ENCODE peak calls at places on chromosome 1, in six cellular contexts. U is A549, B is endothelial cell of umbilical vein, R is K562, Q is HepG2, J is GM12878. O is an unnamed sample.

GRCh38 chr1:215269955-215270354 is 187.4 kb downstream of the KCNK2 start:
- DNase-seq in U (no peak), B (no peak), R (no peak), Q (no peak), J (no peak), O (no peak)

GRCh38 chr1:25615172-25615541 is 1.4 kb upstream of the MAN1C1 start:
- DNase-seq in U (no peak), B (no peak), R (no peak), Q (no peak), J (no peak), O (no peak)

GRCh38 chr1:40385437-40386310 is 12.1 kb downstream of the SMAP2 start:
- DNase-seq in U (no peak), B (peak; percentile 11), R (no peak), Q (no peak), J (peak; percentile 98), O (peak; percentile 90)

GRCh38 chr1:6265173-6265572 is 4.3 kb upstream of the GPR153 start:
- DNase-seq in U (no peak), B (no peak), R (no peak), Q (peak; percentile 23), J (no peak), O (no peak)

GRCh38 chr1:202200112-202200548 is 6.5 kb downstream of the LGR6 start:
- DNase-seq in U (peak; percentile 66), B (no peak), R (no peak), Q (no peak), J (no peak), O (no peak)

GRCh38 chr1:185645201-185645640 is 89.0 kb upstream of the HMCN1 start:
- DNase-seq in U (no peak), B (no peak), R (no peak), Q (no peak), J (no peak), O (no peak)

GRCh38 chr1:96541491-96541890 is 180.1 kb upstream of the PTBP2 start:
- DNase-seq in U (no peak), B (no peak), R (no peak), Q (no peak), J (no peak), O (no peak)

GRCh38 chr1:246428542-246429308 is 78.4 kb downstream of the SMYD3 start:
- DNase-seq in U (no peak), B (no peak), R (no peak), Q (no peak), J (peak; percentile 40), O (peak; percentile 95)

GRCh38 chr1:176628775-176629174 is 165.8 kb downstream of the PAPPA2 start:
- DNase-seq in U (no peak), B (no peak), R (no peak), Q (no peak), J (no peak), O (no peak)

GRCh38 chr1:160798439-160798838 is 2.5 kb downstream of the LY9 start:
- DNase-seq in U (no peak), B (no peak), R (no peak), Q (no peak), J (no peak), O (no peak)
- TF ChIP-seq MYC in U (no peak), B (no peak), R (no peak), Q (no peak), J (no peak), O (no peak)

GRCh38 chr1:45879885-45880598 is 76.6 kb downstream of the MAST2 start:
- DNase-seq in U (no peak), B (no peak), R (no peak), Q (no peak), J (no peak), O (no peak)

GRCh38 chr1:45884700-45885099 is 81.3 kb downstream of the MAST2 start:
- DNase-seq in U (peak; percentile 55), B (no peak), R (no peak), Q (peak; percentile 62), J (no peak), O (no peak)

GRCh38 chr1:45877264-45877663 is 73.9 kb downstream of the MAST2 start:
- DNase-seq in U (no peak), B (no peak), R (no peak), Q (no peak), J (no peak), O (no peak)

GRCh38 chr1:45883633-45884032 is 80.2 kb downstream of the MAST2 start:
- DNase-seq in U (no peak), B (no peak), R (no peak), Q (no peak), J (no peak), O (no peak)

DNA sequence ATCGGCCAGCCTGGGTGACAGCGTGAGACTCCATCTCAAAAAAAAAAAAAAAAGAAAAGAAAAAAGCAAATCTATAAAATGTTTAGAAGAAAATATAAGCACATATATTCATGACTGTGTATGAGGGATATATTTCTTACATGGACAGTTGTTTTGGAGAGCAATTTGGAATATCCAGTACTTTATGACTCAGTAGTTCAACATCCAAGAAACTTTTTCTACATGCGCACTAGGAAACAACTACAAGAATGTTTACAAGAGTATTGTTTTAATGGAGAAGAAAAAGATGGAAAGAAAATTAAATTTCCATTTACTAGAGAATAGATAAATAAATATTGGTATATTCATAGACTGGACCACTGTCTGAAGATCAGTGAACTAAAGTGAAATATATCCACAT is 77.5 kb downstream of the MAST2 start:
- DNase-seq in U (no peak), B (no peak), R (no peak), Q (no peak), J (no peak), O (no peak)
- TF ChIP-seq MYC in U (no peak), B (no peak), R (no peak), Q (no peak), J (no peak), O (no peak)

DNA sequence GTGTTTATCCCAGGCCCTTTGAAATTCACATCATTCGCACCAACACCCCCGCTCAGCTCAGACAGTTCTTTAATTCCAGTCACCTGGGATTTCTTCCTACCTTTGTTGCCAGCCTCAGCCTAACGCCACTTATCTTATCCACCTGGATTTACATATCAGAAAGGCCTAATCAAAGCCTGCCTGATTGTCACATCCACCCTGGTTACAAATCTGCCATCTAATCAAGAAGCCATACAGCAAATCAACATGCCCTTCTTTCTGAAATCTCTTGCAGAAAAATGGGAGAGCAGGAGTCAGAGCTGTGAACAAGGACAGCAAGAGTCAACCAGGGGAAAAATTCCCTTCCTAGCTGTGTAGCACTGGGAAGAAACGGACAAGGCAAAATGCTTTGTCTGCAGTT is 173.2 kb upstream of the DAB1 start:
- DNase-seq in U (no peak), B (no peak), R (no peak), Q (no peak), J (no peak), O (no peak)
- TF ChIP-seq MYC in U (no peak), B (no peak), R (no peak), Q (no peak), J (no peak), O (no peak)

GRCh38 chr1:95010158-95010557 is 62.6 kb downstream of the ALG14 start:
- DNase-seq in U (no peak), B (no peak), R (no peak), Q (no peak), J (no peak), O (no peak)

GRCh38 chr1:95007687-95008086 is 65.1 kb downstream of the ALG14 start:
- DNase-seq in U (no peak), B (no peak), R (no peak), Q (no peak), J (no peak), O (no peak)

GRCh38 chr1:95013948-95014574 is 58.7 kb downstream of the ALG14 start:
- DNase-seq in U (no peak), B (peak; percentile 86), R (no peak), Q (peak; percentile 92), J (no peak), O (no peak)

GRCh38 chr1:95017775-95018174 is 55.0 kb downstream of the ALG14 start:
- DNase-seq in U (no peak), B (no peak), R (no peak), Q (no peak), J (no peak), O (no peak)

GRCh38 chr1:95012389-95012788 is 60.4 kb downstream of the ALG14 start:
- DNase-seq in U (no peak), B (peak; percentile 18), R (no peak), Q (no peak), J (no peak), O (no peak)
- TF ChIP-seq MYC in U (no peak), B (no peak), R (no peak), Q (no peak), J (no peak), O (no peak)

GRCh38 chr1:107954121-107954520 is 10.9 kb downstream of the VAV3 start:
- DNase-seq in U (no peak), B (no peak), R (no peak), Q (no peak), J (no peak), O (no peak)
- TF ChIP-seq MYC in U (no peak), B (no peak), R (no peak), Q (no peak), J (no peak), O (no peak)

DNA sequence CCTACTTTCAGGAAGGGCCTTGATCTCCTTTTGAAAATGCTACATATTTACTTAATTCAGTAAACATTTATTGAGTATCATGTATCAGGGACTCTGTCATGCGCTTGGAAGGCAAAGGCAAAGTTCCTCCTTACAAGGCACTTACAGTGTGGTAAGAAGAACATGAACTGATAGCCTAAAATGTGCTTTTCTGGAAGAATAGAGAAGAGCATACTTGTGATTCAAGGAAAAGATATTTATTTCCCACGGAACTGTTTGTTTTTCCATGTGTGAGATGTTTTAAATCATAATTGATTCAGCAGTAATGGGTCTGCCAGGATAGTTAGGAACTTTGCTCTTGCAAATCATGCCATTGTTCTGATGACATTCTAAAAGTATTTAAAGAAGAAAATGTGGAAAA is 110.1 kb upstream of the ZNHIT6 start:
- DNase-seq in U (peak; percentile 49), B (no peak), R (no peak), Q (no peak), J (no peak), O (no peak)
- TF ChIP-seq MYC in U (no peak), B (no peak), R (no peak), Q (no peak), J (no peak), O (no peak)

GRCh38 chr1:107196973-107197562 is 56.2 kb downstream of the NTNG1 start:
- DNase-seq in U (peak; percentile 49), B (no peak), R (peak; percentile 35), Q (peak; percentile 36), J (peak; percentile 26), O (peak; percentile 74)
- TF ChIP-seq MYC in U (no peak), B (no peak), R (no peak), Q (no peak), J (no peak), O (no peak)

DNA sequence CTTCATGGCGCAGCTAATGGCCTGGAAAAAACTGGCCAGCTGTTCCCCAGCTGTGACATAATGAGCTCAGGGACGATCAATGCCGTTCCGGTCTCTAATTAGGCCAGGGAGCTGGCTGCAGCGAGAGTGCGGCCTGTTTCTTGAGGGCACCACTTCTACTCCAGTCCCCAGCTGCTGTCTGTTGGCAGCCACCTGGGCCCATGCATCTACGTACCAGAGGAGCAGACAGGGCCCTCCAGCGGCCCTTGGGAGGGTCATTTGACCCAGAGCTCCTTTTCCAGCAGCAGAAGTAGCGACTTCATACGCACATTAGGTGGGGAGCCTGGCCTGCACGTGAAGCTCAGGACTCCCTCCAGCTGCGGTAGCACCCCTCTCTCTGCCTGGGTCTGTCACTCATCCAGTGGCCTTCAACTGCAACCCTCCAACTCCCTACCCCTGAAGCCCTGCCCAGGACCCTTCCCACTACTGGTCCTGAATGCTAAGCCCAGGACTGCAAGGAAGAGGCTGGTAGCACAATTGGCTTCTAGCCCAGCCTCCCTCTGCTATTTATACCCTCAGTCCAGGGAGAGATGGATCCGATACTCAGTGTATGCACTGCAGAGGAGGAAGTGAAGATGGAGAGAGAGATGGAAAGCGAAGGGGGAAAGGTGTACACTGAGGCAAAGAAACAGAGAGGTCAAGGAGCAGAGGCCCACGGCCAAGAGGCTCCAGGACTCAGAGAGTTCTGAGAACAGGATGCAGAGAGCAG is 9.0 kb upstream of the GPR61 start:
- DNase-seq in U (no peak), B (no peak), R (no peak), Q (no peak), J (no peak), O (no peak)
- TF ChIP-seq MYC in U (no peak), B (no peak), R (no peak), Q (no peak), J (no peak), O (no peak)